ENCODE peak calls at places on chromosomes 16 and 17, in six cellular contexts. One of them, this sample, is unnamed.

GRCh38 chr16:54305066-54305465 is 18.5 kb upstream of the IRX3 start:
- ATAC-seq in RWPE2: no peak
- ATAC-seq in Right ventricle myocardium inferior: no peak
- ATAC-seq in activated naive CD8-positive, alpha-beta T cell treated with anti-CD3 and anti-CD28 coated beads, Interleukin-2, amount 10 ng/mL, durations not matched to agents 7 days and 5 days: no peak
- ATAC-seq in sciatic nerve: no peak
- ATAC-seq in SK-N-SH treated with all-trans-retinoic acid at 6 μM for 48 hours: no peak
- ATAC-seq in this sample: no peak

GRCh38 chr16:4388275-4389021 is 16.8 kb downstream of the VASN start:
- ATAC-seq in RWPE2: no peak
- ATAC-seq in Right ventricle myocardium inferior: peak
- ATAC-seq in activated naive CD8-positive, alpha-beta T cell treated with anti-CD3 and anti-CD28 coated beads, Interleukin-2, amount 10 ng/mL, durations not matched to agents 7 days and 5 days: no peak
- ATAC-seq in sciatic nerve: no peak
- ATAC-seq in SK-N-SH treated with all-trans-retinoic acid at 6 μM for 48 hours: no peak
- ATAC-seq in this sample: no peak

GRCh38 chr16:81526935-81527334 is 82.3 kb downstream of the CMIP start:
- ATAC-seq in RWPE2: peak
- ATAC-seq in Right ventricle myocardium inferior: peak
- ATAC-seq in activated naive CD8-positive, alpha-beta T cell treated with anti-CD3 and anti-CD28 coated beads, Interleukin-2, amount 10 ng/mL, durations not matched to agents 7 days and 5 days: no peak
- ATAC-seq in sciatic nerve: peak
- ATAC-seq in SK-N-SH treated with all-trans-retinoic acid at 6 μM for 48 hours: no peak
- ATAC-seq in this sample: peak

GRCh38 chr17:81934850-81935708 is 2.0 kb downstream of the PYCR1 start:
- ATAC-seq in RWPE2: no peak
- ATAC-seq in Right ventricle myocardium inferior: no peak
- ATAC-seq in activated naive CD8-positive, alpha-beta T cell treated with anti-CD3 and anti-CD28 coated beads, Interleukin-2, amount 10 ng/mL, durations not matched to agents 7 days and 5 days: no peak
- ATAC-seq in sciatic nerve: no peak
- ATAC-seq in SK-N-SH treated with all-trans-retinoic acid at 6 μM for 48 hours: no peak
- ATAC-seq in this sample: no peak

GRCh38 chr16:19415461-19415860 is 2.2 kb upstream of the TMC5 start:
- ATAC-seq in RWPE2: peak
- ATAC-seq in Right ventricle myocardium inferior: no peak
- ATAC-seq in activated naive CD8-positive, alpha-beta T cell treated with anti-CD3 and anti-CD28 coated beads, Interleukin-2, amount 10 ng/mL, durations not matched to agents 7 days and 5 days: no peak
- ATAC-seq in sciatic nerve: no peak
- ATAC-seq in SK-N-SH treated with all-trans-retinoic acid at 6 μM for 48 hours: no peak
- ATAC-seq in this sample: no peak

GRCh38 chr16:2023098-2023925 is 3.4 kb upstream of the NHERF2 start:
- ATAC-seq in RWPE2: peak
- ATAC-seq in Right ventricle myocardium inferior: peak
- ATAC-seq in activated naive CD8-positive, alpha-beta T cell treated with anti-CD3 and anti-CD28 coated beads, Interleukin-2, amount 10 ng/mL, durations not matched to agents 7 days and 5 days: peak
- ATAC-seq in sciatic nerve: peak
- ATAC-seq in SK-N-SH treated with all-trans-retinoic acid at 6 μM for 48 hours: peak
- ATAC-seq in this sample: peak

GRCh38 chr17:40540448-40540847 is 24.8 kb downstream of the CCR7 start:
- ATAC-seq in RWPE2: no peak
- ATAC-seq in Right ventricle myocardium inferior: no peak
- ATAC-seq in activated naive CD8-positive, alpha-beta T cell treated with anti-CD3 and anti-CD28 coated beads, Interleukin-2, amount 10 ng/mL, durations not matched to agents 7 days and 5 days: peak
- ATAC-seq in sciatic nerve: no peak
- ATAC-seq in SK-N-SH treated with all-trans-retinoic acid at 6 μM for 48 hours: no peak
- ATAC-seq in this sample: no peak

GRCh38 chr17:55166506-55166905 is 98.3 kb upstream of the HLF start:
- ATAC-seq in RWPE2: no peak
- ATAC-seq in Right ventricle myocardium inferior: no peak
- ATAC-seq in activated naive CD8-positive, alpha-beta T cell treated with anti-CD3 and anti-CD28 coated beads, Interleukin-2, amount 10 ng/mL, durations not matched to agents 7 days and 5 days: no peak
- ATAC-seq in sciatic nerve: no peak
- ATAC-seq in SK-N-SH treated with all-trans-retinoic acid at 6 μM for 48 hours: no peak
- ATAC-seq in this sample: no peak

GRCh38 chr16:51129105-51129504 is 22.0 kb downstream of the SALL1 start:
- ATAC-seq in RWPE2: no peak
- ATAC-seq in Right ventricle myocardium inferior: no peak
- ATAC-seq in activated naive CD8-positive, alpha-beta T cell treated with anti-CD3 and anti-CD28 coated beads, Interleukin-2, amount 10 ng/mL, durations not matched to agents 7 days and 5 days: no peak
- ATAC-seq in sciatic nerve: no peak
- ATAC-seq in SK-N-SH treated with all-trans-retinoic acid at 6 μM for 48 hours: no peak
- ATAC-seq in this sample: no peak

GRCh38 chr17:47621293-47622178 is 28.2 kb upstream of the KPNB1 start:
- ATAC-seq in RWPE2: peak
- ATAC-seq in Right ventricle myocardium inferior: peak
- ATAC-seq in activated naive CD8-positive, alpha-beta T cell treated with anti-CD3 and anti-CD28 coated beads, Interleukin-2, amount 10 ng/mL, durations not matched to agents 7 days and 5 days: no peak
- ATAC-seq in sciatic nerve: peak
- ATAC-seq in SK-N-SH treated with all-trans-retinoic acid at 6 μM for 48 hours: peak
- ATAC-seq in this sample: peak

GRCh38 chr17:37026534-37026875 is 77.8 kb downstream of the AATF start:
- ATAC-seq in RWPE2: no peak
- ATAC-seq in Right ventricle myocardium inferior: no peak
- ATAC-seq in activated naive CD8-positive, alpha-beta T cell treated with anti-CD3 and anti-CD28 coated beads, Interleukin-2, amount 10 ng/mL, durations not matched to agents 7 days and 5 days: peak
- ATAC-seq in sciatic nerve: no peak
- ATAC-seq in SK-N-SH treated with all-trans-retinoic acid at 6 μM for 48 hours: no peak
- ATAC-seq in this sample: no peak

This sample was measured in gastroesophageal sphincter.